ENCODE peak calls at places on chromosomes 4 and X, in nine cellular contexts. One of them, this sample, is unnamed.

GRCh38 chrX:150182176-150182575 is 180.9 kb upstream of the MAMLD1 start:
- DNase-seq in astrocyte: no peak
- DNase-seq in osteoblast: no peak
- DNase-seq in MCF 10A: no peak
- DNase-seq in heart left ventricle: no peak
- DNase-seq in hepatocyte: no peak
- DNase-seq in GM12878: no peak
- DNase-seq in cardiac fibroblast: no peak
- DNase-seq in GM10248: no peak
- DNase-seq in this sample: no peak

GRCh38 chr4:47704693-47705325 is 133.1 kb downstream of the CORIN start:
- DNase-seq in GM10248: peak
- DNase-seq in cardiac fibroblast: peak
- DNase-seq in hepatocyte: peak
- DNase-seq in heart left ventricle: peak
- DNase-seq in GM12878: no peak
- DNase-seq in MCF 10A: peak
- DNase-seq in osteoblast: no peak
- DNase-seq in astrocyte: no peak
- DNase-seq in this sample: peak

GRCh38 chr4:33628296-33628695 is 2616.0 kb downstream of the ARAP2 start:
- DNase-seq in hepatocyte: no peak
- DNase-seq in heart left ventricle: no peak
- DNase-seq in GM10248: no peak
- DNase-seq in osteoblast: no peak
- DNase-seq in astrocyte: no peak
- DNase-seq in cardiac fibroblast: no peak
- DNase-seq in GM12878: no peak
- DNase-seq in MCF 10A: no peak
- DNase-seq in this sample: no peak

GRCh38 chr4:87555751-87556619 is 26.8 kb upstream of the SPARCL1 start:
- DNase-seq in heart left ventricle: no peak
- DNase-seq in hepatocyte: no peak
- DNase-seq in cardiac fibroblast: peak
- DNase-seq in astrocyte: peak
- DNase-seq in osteoblast: peak
- DNase-seq in GM10248: no peak
- DNase-seq in GM12878: no peak
- DNase-seq in MCF 10A: peak
- DNase-seq in this sample: no peak

GRCh38 chr4:26086621-26087068 is 172.6 kb downstream of the SMIM20 start:
- DNase-seq in MCF 10A: no peak
- DNase-seq in GM12878: no peak
- DNase-seq in GM10248: no peak
- DNase-seq in heart left ventricle: no peak
- DNase-seq in cardiac fibroblast: no peak
- DNase-seq in astrocyte: no peak
- DNase-seq in osteoblast: no peak
- DNase-seq in hepatocyte: no peak
- DNase-seq in this sample: no peak

GRCh38 chr4:111546881-111547280 is 598.4 kb upstream of the FAM241A start:
- DNase-seq in GM10248: no peak
- DNase-seq in GM12878: no peak
- DNase-seq in MCF 10A: no peak
- DNase-seq in hepatocyte: no peak
- DNase-seq in cardiac fibroblast: no peak
- DNase-seq in heart left ventricle: no peak
- DNase-seq in osteoblast: no peak
- DNase-seq in astrocyte: no peak
- DNase-seq in this sample: no peak

GRCh38 chrX:55908685-55909212 is 191.2 kb downstream of the RRAGB start:
- DNase-seq in GM10248: peak
- DNase-seq in hepatocyte: peak
- DNase-seq in heart left ventricle: no peak
- DNase-seq in MCF 10A: peak
- DNase-seq in astrocyte: no peak
- DNase-seq in GM12878: no peak
- DNase-seq in osteoblast: no peak
- DNase-seq in cardiac fibroblast: peak
- DNase-seq in this sample: peak

GRCh38 chr4:159137176-159137575 is 34.3 kb downstream of the RAPGEF2 start:
- DNase-seq in heart left ventricle: no peak
- DNase-seq in osteoblast: no peak
- DNase-seq in cardiac fibroblast: no peak
- DNase-seq in hepatocyte: peak
- DNase-seq in MCF 10A: no peak
- DNase-seq in GM10248: no peak
- DNase-seq in astrocyte: no peak
- DNase-seq in GM12878: no peak
- DNase-seq in this sample: no peak

GRCh38 chrX:109830704-109831206 is 97.7 kb upstream of the ACSL4 start:
- DNase-seq in hepatocyte: peak
- DNase-seq in cardiac fibroblast: peak
- DNase-seq in osteoblast: peak
- DNase-seq in MCF 10A: peak
- DNase-seq in heart left ventricle: no peak
- DNase-seq in astrocyte: peak
- DNase-seq in GM10248: peak
- DNase-seq in GM12878: no peak
- DNase-seq in this sample: peak

GRCh38 chrX:123085311-123085940 is 98.7 kb upstream of the GRIA3 start:
- DNase-seq in GM10248: no peak
- DNase-seq in MCF 10A: no peak
- DNase-seq in GM12878: no peak
- DNase-seq in hepatocyte: no peak
- DNase-seq in cardiac fibroblast: peak
- DNase-seq in osteoblast: no peak
- DNase-seq in heart left ventricle: no peak
- DNase-seq in astrocyte: peak
- DNase-seq in this sample: no peak

GRCh38 chr4:94446386-94446785 is 5.4 kb upstream of the PDLIM5 start:
- DNase-seq in hepatocyte: no peak
- DNase-seq in astrocyte: peak
- DNase-seq in GM12878: no peak
- DNase-seq in cardiac fibroblast: peak
- DNase-seq in heart left ventricle: no peak
- DNase-seq in GM10248: no peak
- DNase-seq in MCF 10A: peak
- DNase-seq in osteoblast: peak
- DNase-seq in this sample: no peak

GRCh38 chrX:145190801-145191389 is 56.4 kb upstream of the SPANXN1 start:
- DNase-seq in hepatocyte: peak
- DNase-seq in MCF 10A: peak
- DNase-seq in osteoblast: peak
- DNase-seq in cardiac fibroblast: peak
- DNase-seq in GM12878: no peak
- DNase-seq in GM10248: no peak
- DNase-seq in astrocyte: no peak
- DNase-seq in heart left ventricle: no peak
- DNase-seq in this sample: no peak

GRCh38 chrX:129346574-129346973 is 176.7 kb downstream of the SMARCA1 start:
- DNase-seq in GM10248: no peak
- DNase-seq in MCF 10A: no peak
- DNase-seq in heart left ventricle: no peak
- DNase-seq in astrocyte: no peak
- DNase-seq in hepatocyte: no peak
- DNase-seq in GM12878: no peak
- DNase-seq in cardiac fibroblast: no peak
- DNase-seq in osteoblast: no peak
- DNase-seq in this sample: no peak

GRCh38 chr4:56655209-56655626 is 25.9 kb downstream of the HOPX start:
- DNase-seq in cardiac fibroblast: no peak
- DNase-seq in osteoblast: peak
- DNase-seq in astrocyte: peak
- DNase-seq in GM10248: peak
- DNase-seq in hepatocyte: peak
- DNase-seq in heart left ventricle: peak
- DNase-seq in GM12878: no peak
- DNase-seq in MCF 10A: no peak
- DNase-seq in this sample: peak

GRCh38 chrX:7170903-7171302 is 22.9 kb upstream of the PUDP start:
- DNase-seq in hepatocyte: peak
- DNase-seq in GM12878: no peak
- DNase-seq in GM10248: no peak
- DNase-seq in astrocyte: no peak
- DNase-seq in heart left ventricle: no peak
- DNase-seq in MCF 10A: peak
- DNase-seq in cardiac fibroblast: peak
- DNase-seq in osteoblast: no peak
- DNase-seq in this sample: no peak

GRCh38 chr4:2231082-2231481 is 10.8 kb downstream of the HAUS3 start:
- DNase-seq in GM10248: no peak
- DNase-seq in heart left ventricle: no peak
- DNase-seq in osteoblast: no peak
- DNase-seq in hepatocyte: no peak
- DNase-seq in cardiac fibroblast: no peak
- DNase-seq in GM12878: no peak
- DNase-seq in astrocyte: no peak
- DNase-seq in MCF 10A: no peak
- DNase-seq in this sample: no peak

GRCh38 chr4:3451956-3452355 is 10.2 kb downstream of the HGFAC start:
- DNase-seq in MCF 10A: peak
- DNase-seq in hepatocyte: no peak
- DNase-seq in osteoblast: peak
- DNase-seq in cardiac fibroblast: peak
- DNase-seq in astrocyte: peak
- DNase-seq in heart left ventricle: no peak
- DNase-seq in GM12878: no peak
- DNase-seq in GM10248: no peak
- DNase-seq in this sample: no peak

GRCh38 chr4:108901271-108901670 is 138.4 kb upstream of the ETNPPL start:
- DNase-seq in MCF 10A: no peak
- DNase-seq in astrocyte: peak
- DNase-seq in osteoblast: no peak
- DNase-seq in cardiac fibroblast: peak
- DNase-seq in GM12878: no peak
- DNase-seq in GM10248: no peak
- DNase-seq in hepatocyte: no peak
- DNase-seq in heart left ventricle: no peak
- DNase-seq in this sample: no peak

GRCh38 chr4:173535932-173536331 is 5.9 kb upstream of the HAND2 start:
- DNase-seq in osteoblast: peak
- DNase-seq in MCF 10A: no peak
- DNase-seq in hepatocyte: no peak
- DNase-seq in GM12878: no peak
- DNase-seq in heart left ventricle: no peak
- DNase-seq in cardiac fibroblast: no peak
- DNase-seq in GM10248: no peak
- DNase-seq in astrocyte: no peak
- DNase-seq in this sample: no peak

DNA sequence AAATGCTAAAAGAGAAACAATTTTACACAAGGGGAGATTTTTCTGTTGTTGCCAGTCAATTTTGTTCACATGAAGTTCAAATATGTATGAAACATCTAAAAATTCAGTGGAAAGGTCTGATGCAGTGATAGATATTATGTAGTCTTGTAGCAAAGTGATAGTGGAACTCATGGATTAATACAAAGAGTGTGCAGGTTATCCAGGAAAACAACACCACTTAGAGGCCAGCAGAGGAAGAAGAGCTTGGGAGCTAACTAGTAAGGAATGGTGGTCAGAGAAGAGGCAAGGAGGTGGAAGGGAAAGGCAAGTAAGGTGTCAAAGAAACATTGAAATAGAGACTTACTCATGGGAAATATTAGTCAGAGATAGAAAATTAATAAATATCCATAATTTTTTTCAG is 395.6 kb downstream of the MAPK10 start:
- DNase-seq in heart left ventricle: no peak
- DNase-seq in osteoblast: no peak
- DNase-seq in cardiac fibroblast: no peak
- DNase-seq in MCF 10A: peak
- DNase-seq in GM12878: no peak
- DNase-seq in hepatocyte: no peak
- DNase-seq in GM10248: no peak
- DNase-seq in astrocyte: no peak
- DNase-seq in this sample: no peak
- TF ChIP-seq CTCF in heart left ventricle: no peak
- TF ChIP-seq CTCF in osteoblast: peak
- TF ChIP-seq CTCF in cardiac fibroblast: no peak
- TF ChIP-seq CTCF in MCF 10A: no peak
- TF ChIP-seq CTCF in GM12878: no peak
- TF ChIP-seq CTCF in hepatocyte: peak
- TF ChIP-seq CTCF in GM10248: no peak
- TF ChIP-seq CTCF in astrocyte: no peak
- TF ChIP-seq CTCF in this sample: no peak

GRCh38 chrX:141879616-141880015 is 24.1 kb upstream of the MAGEC1 start:
- DNase-seq in osteoblast: no peak
- DNase-seq in cardiac fibroblast: peak
- DNase-seq in astrocyte: no peak
- DNase-seq in GM10248: no peak
- DNase-seq in GM12878: no peak
- DNase-seq in hepatocyte: no peak
- DNase-seq in heart left ventricle: no peak
- DNase-seq in MCF 10A: no peak
- DNase-seq in this sample: no peak
- TF ChIP-seq CTCF in osteoblast: no peak
- TF ChIP-seq CTCF in cardiac fibroblast: no peak
- TF ChIP-seq CTCF in astrocyte: no peak
- TF ChIP-seq CTCF in GM10248: no peak
- TF ChIP-seq CTCF in GM12878: no peak
- TF ChIP-seq CTCF in hepatocyte: no peak
- TF ChIP-seq CTCF in heart left ventricle: no peak
- TF ChIP-seq CTCF in MCF 10A: no peak
- TF ChIP-seq CTCF in this sample: no peak

GRCh38 chr4:8168232-8168631 is 9.6 kb upstream of the ABLIM2 start:
- DNase-seq in hepatocyte: no peak
- DNase-seq in osteoblast: no peak
- DNase-seq in cardiac fibroblast: no peak
- DNase-seq in astrocyte: no peak
- DNase-seq in MCF 10A: no peak
- DNase-seq in heart left ventricle: no peak
- DNase-seq in GM12878: no peak
- DNase-seq in GM10248: no peak
- DNase-seq in this sample: no peak
- TF ChIP-seq CTCF in hepatocyte: peak
- TF ChIP-seq CTCF in osteoblast: peak
- TF ChIP-seq CTCF in cardiac fibroblast: peak
- TF ChIP-seq CTCF in astrocyte: peak
- TF ChIP-seq CTCF in MCF 10A: peak
- TF ChIP-seq CTCF in heart left ventricle: peak
- TF ChIP-seq CTCF in GM12878: no peak
- TF ChIP-seq CTCF in GM10248: peak
- TF ChIP-seq CTCF in this sample: no peak

DNA sequence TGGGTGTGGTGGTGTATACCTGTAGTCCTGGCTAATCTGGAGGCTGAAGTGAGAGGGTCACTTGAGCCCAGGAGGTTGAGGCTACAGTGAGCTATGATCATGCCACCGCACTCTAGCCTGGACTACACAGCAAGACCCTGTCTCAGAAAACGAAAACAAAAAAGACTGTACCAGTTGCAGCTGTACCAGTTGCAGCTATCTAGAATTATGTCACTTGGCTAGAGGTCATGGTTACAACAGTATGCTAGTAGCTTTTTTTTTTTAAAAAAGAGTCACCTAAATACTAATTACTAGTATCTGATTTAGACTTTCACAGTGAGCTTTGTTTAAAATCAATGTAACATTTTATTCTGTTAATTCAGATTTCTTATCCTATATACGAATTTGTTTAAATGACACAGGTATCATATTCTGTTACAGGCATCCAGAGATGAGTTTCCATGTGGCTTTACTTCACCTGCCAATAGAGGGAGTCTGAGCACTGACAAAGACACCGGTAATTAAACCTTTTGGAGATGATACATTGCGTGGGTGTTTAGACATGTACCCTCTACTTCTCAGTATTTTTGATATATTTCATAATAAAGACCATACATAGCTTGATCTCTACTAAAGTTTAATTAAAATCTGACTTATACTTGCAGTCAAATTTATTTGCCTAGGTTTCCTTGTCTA is 100.2 kb upstream of the IL13RA1 start:
- DNase-seq in cardiac fibroblast: peak
- DNase-seq in astrocyte: no peak
- DNase-seq in heart left ventricle: no peak
- DNase-seq in GM12878: no peak
- DNase-seq in hepatocyte: no peak
- DNase-seq in MCF 10A: peak
- DNase-seq in GM10248: no peak
- DNase-seq in osteoblast: no peak
- DNase-seq in this sample: no peak
- TF ChIP-seq CTCF in cardiac fibroblast: peak
- TF ChIP-seq CTCF in astrocyte: peak
- TF ChIP-seq CTCF in heart left ventricle: no peak
- TF ChIP-seq CTCF in GM12878: peak
- TF ChIP-seq CTCF in hepatocyte: peak
- TF ChIP-seq CTCF in MCF 10A: peak
- TF ChIP-seq CTCF in GM10248: peak
- TF ChIP-seq CTCF in osteoblast: peak
- TF ChIP-seq CTCF in this sample: peak

This sample was measured in GM20000.